ENCODE peak calls at places on chromosomes 4 and X, in seven cellular contexts. D, C, U, F, I, H and W are unnamed samples. For H3K79me1, the result is how much of the 10 kb centered on the place peaks cover.

GRCh38 chrX:116204947-116205346 is 34.4 kb downstream of the AGTR2 start:
- DNase-seq in C (no peak), H (no peak), F (peak), I (peak), D (peak), U (no peak), W (peak)

GRCh38 chrX:76555816-76556215 is 128.3 kb downstream of the MAGEE1 start:
- DNase-seq in D (peak), C (no peak), H (peak), I (no peak), F (peak), U (peak), W (peak)

GRCh38 chr4:140137654-140138053 is 16.3 kb downstream of the MAML3 start:
- DNase-seq in D (no peak), I (peak), U (peak), C (no peak), F (peak), H (no peak), W (peak)

GRCh38 chrX:3806630-3807029 is 93.2 kb upstream of the PRKX start:
- DNase-seq in I (no peak), F (no peak), H (no peak), U (no peak), C (no peak), D (no peak), W (no peak)

GRCh38 chrX:48470110-48470832 is at the start of gene SLC38A5:
- DNase-seq in F (no peak), C (no peak), U (no peak), I (no peak), D (no peak), H (no peak), W (no peak)

GRCh38 chrX:106726485-106727437 is at the start of gene RNF128:
- DNase-seq in F (peak), H (peak), I (peak), U (peak), C (peak), D (no peak), W (peak)

GRCh38 chr4:20684852-20685763 is 15.2 kb upstream of the PACRGL start:
- DNase-seq in H (no peak), U (peak), I (peak), D (no peak), F (no peak), C (no peak), W (peak)

GRCh38 chr4:35695401-35695800 is 548.9 kb downstream of the ARAP2 start:
- DNase-seq in H (no peak), F (no peak), C (no peak), D (no peak), U (no peak), I (no peak), W (no peak)

GRCh38 chr4:73726000-73726399 is 14.4 kb upstream of the CXCL8 start:
- DNase-seq in C (no peak), D (peak), I (peak), H (no peak), F (peak), U (peak), W (peak)

GRCh38 chrX:19372170-19373033 is 28.7 kb downstream of the PDHA1 start:
- DNase-seq in I (peak), C (no peak), D (peak), F (peak), H (peak), U (peak), W (peak)

GRCh38 chr4:16926214-16926613 is 27.8 kb upstream of the LDB2 start:
- DNase-seq in F (no peak), U (no peak), I (no peak), H (no peak), C (no peak), D (no peak), W (no peak)

GRCh38 chr4:140595065-140595464 is 26.3 kb upstream of the UCP1 start:
- DNase-seq in U (peak), D (no peak), H (peak), C (no peak), F (peak), I (peak), W (peak)

GRCh38 chr4:137749466-137749865 is 217.2 kb upstream of the PCDH18 start:
- DNase-seq in I (peak), H (no peak), C (no peak), F (no peak), U (peak), D (no peak), W (no peak)

GRCh38 chr4:40475609-40476008 is 140.5 kb downstream of the CHRNA9 start:
- DNase-seq in I (no peak), U (no peak), D (no peak), F (peak), H (no peak), C (no peak), W (no peak)

GRCh38 chr4:174579421-174579820 is 57.1 kb upstream of the HPGD start:
- DNase-seq in H (no peak), U (no peak), C (no peak), D (no peak), I (no peak), F (no peak), W (no peak)

GRCh38 chr4:109078724-109079123 is 223.7 kb downstream of the COL25A1 start:
- DNase-seq in D (no peak), U (peak), I (peak), H (no peak), F (peak), C (no peak), W (no peak)

GRCh38 chr4:109077486-109077885 is 225.0 kb downstream of the COL25A1 start:
- DNase-seq in I (peak), D (no peak), C (no peak), H (no peak), U (no peak), F (no peak), W (peak)

GRCh38 chr4:109079177-109079576 is 223.3 kb downstream of the COL25A1 start:
- DNase-seq in I (peak), H (no peak), U (peak), C (no peak), F (no peak), D (no peak), W (no peak)

GRCh38 chr4:109075617-109076016 is 226.8 kb downstream of the COL25A1 start:
- DNase-seq in I (no peak), C (no peak), D (no peak), F (no peak), U (no peak), H (no peak), W (no peak)

GRCh38 chr4:109079731-109080130 is 222.7 kb downstream of the COL25A1 start:
- DNase-seq in F (peak), I (peak), D (no peak), U (peak), H (no peak), C (no peak), W (no peak)
- H3K79me1 ChIP-seq in F (under half), I (under half), D (under half), U (under half), H (under half), C (under half), W (under half)

GRCh38 chrX:139832728-139833309 is 100.0 kb downstream of the ATP11C start:
- DNase-seq in U (no peak), H (no peak), F (no peak), C (no peak), I (no peak), D (no peak), W (no peak)
- H3K23ac ChIP-seq in U (no peak), H (no peak), F (no peak), C (no peak), I (no peak), D (no peak), W (no peak)

GRCh38 chrX:16144420-16144819 is 21.1 kb downstream of the GRPR start:
- DNase-seq in I (no peak), H (no peak), C (no peak), F (no peak), U (no peak), D (no peak), W (no peak)

GRCh38 chrX:16140448-16140847 is 17.1 kb downstream of the GRPR start:
- DNase-seq in U (no peak), I (no peak), H (no peak), F (no peak), C (no peak), D (no peak), W (no peak)

GRCh38 chrX:16140983-16141382 is 17.6 kb downstream of the GRPR start:
- DNase-seq in I (no peak), H (no peak), C (no peak), F (no peak), D (no peak), U (no peak), W (no peak)

GRCh38 chrX:16145656-16146055 is 21.6 kb upstream of the MAGEB17 start:
- DNase-seq in F (no peak), H (no peak), D (no peak), C (no peak), U (no peak), I (no peak), W (no peak)

DNA sequence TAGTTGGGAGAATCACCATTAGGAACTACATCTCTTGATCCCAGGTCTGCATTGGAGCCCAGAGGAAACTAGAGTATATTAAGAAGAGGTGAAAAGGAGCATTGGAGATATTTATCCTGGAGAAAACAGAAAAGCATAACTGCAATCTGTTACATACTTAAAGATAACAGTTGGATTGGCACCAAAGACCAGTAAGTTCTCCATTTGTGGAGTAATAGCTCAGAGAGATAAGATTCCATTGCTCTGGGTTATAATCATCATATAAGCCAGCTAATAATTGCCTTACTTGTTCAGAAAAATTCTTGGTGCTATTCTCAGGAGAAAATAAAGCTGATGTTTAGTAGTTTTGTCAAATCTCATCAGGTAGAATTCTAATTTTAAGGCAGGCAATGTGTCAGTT is 20.6 kb downstream of the GRPR start:
- DNase-seq in H (no peak), C (no peak), D (no peak), U (no peak), I (no peak), F (no peak), W (no peak)
- H3K79me1 ChIP-seq in H (under half), C (under half), D (under half), U (under half), I (under half), F (under half), W (under half)

DNA sequence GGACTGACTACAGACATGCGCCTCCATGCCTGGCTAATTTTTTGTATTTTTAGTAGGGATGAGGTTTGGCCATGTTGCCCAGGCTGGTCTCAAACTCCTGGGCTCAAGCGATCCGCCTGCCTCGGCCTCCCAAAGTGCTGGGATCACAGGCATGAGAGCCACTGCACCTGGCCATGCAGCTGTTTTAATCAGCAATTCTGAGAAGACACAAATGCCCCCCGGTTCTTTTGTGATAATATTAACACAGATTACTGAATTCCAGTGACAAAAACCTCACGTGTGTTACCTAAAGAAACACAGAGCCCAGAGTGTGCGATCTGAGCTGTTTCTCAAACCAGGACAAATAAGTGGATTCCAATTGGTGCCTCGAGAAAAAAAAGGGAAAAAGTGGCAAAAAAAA is 17.4 kb downstream of the DHRSX start:
- DNase-seq in D (no peak), I (no peak), F (no peak), H (no peak), U (no peak), C (no peak), W (no peak)
- H3K23ac ChIP-seq in D (no peak), I (no peak), F (no peak), H (no peak), U (no peak), C (no peak), W (no peak)

DNA sequence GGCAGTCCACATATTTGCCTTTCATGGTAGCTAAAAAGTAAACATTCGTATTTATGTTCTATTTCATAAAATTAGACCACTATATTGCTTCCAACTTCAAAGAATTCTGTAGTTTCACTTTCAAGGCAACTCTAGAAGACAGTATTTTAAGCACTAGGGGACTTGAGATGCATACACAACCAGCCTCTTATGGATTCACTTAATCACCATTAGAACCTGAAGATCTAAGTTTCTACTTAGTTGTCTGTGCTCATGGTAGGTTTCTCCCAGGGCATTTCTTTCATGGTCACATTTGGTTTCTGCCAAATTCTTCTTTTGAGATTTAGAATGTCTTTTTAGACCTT is 209.9 kb upstream of the HCCS start:
- DNase-seq in I (no peak), U (peak), D (no peak), F (no peak), H (no peak), C (no peak), W (no peak)
- H3K79me1 ChIP-seq in I (under half), U (under half), D (under half), F (under half), H (under half), C (under half), W (under half)